ENCODE peak calls at places on chromosomes 7 and 10, in five cellular contexts. K is AG04450, L is chondrocyte, B is RWPE1, H is A549. Y is an unnamed sample.

GRCh38 chr7:154503962-154504550 is 451.9 kb downstream of the DPP6 start:
- DNase-seq in K (no peak), L (no peak), B (peak), H (peak), Y (no peak)

GRCh38 chr10:33381391-33381790 is 46.9 kb upstream of the NRP1 start:
- DNase-seq in K (no peak), L (no peak), B (no peak), H (no peak), Y (no peak)

GRCh38 chr10:129977794-129978193 is 13.7 kb upstream of the EBF3 start:
- DNase-seq in K (no peak), L (no peak), B (no peak), H (no peak), Y (no peak)

GRCh38 chr10:23516530-23516929 is 77.7 kb downstream of the OTUD1 start:
- DNase-seq in K (no peak), L (no peak), B (peak), H (no peak), Y (no peak)

GRCh38 chr7:40499718-40500117 is 364.9 kb downstream of the SUGCT start:
- DNase-seq in K (no peak), L (no peak), B (no peak), H (no peak), Y (no peak)

GRCh38 chr10:131453772-131454634 is 142.5 kb upstream of the TCERG1L start:
- DNase-seq in K (no peak), L (no peak), B (peak), H (no peak), Y (peak)

GRCh38 chr7:17523813-17524741 is 225.6 kb downstream of the AHR start:
- DNase-seq in K (no peak), L (no peak), B (peak), H (no peak), Y (no peak)

GRCh38 chr7:18960735-18961134 is 156.7 kb downstream of the TWIST1 start:
- DNase-seq in K (peak), L (no peak), B (no peak), H (no peak), Y (no peak)

GRCh38 chr7:74193054-74193453 is 16.8 kb upstream of the LAT2 start:
- DNase-seq in K (no peak), L (no peak), B (no peak), H (no peak), Y (no peak)

GRCh38 chr7:106110885-106111670 is 1.0 kb downstream of the SYPL1 start:
- DNase-seq in K (no peak), L (no peak), B (peak), H (no peak), Y (no peak)

GRCh38 chr10:123761666-123762230 is 95.6 kb downstream of the GPR26 start:
- DNase-seq in K (no peak), L (no peak), B (no peak), H (no peak), Y (no peak)

DNA sequence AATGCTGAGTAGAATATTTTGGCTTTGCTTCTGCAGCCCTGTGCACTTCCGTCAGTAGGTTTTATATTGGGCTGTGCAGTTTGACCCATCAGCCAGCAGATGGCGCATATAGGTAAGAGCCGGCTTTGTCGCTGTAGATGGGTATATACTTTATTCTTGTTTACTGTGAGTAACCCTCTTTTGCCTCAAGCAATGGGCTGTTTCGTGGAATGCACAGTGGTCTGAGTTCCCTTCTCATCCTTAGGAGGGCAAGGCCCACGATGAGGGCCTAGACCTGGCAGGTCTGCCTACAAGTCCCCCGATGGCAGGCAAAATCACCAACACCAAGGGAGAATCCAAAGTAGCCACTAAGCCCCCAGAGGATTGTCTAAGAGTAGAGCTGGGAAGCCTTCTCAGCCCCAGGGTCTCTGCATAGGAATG is 1002.9 kb upstream of the KCND2 start:
- DNase-seq in K (peak), L (peak), B (peak), H (peak), Y (no peak)
- TF ChIP-seq CTCF in K (peak), L (peak), B (peak), H (peak), Y (peak)

GRCh38 chr7:31052504-31052840 is 364 bp downstream of the ADCYAP1R1 start:
- DNase-seq in K (no peak), L (no peak), B (no peak), H (no peak), Y (no peak)
- TF ChIP-seq CTCF in K (no peak), L (no peak), B (no peak), H (no peak), Y (no peak)

DNA sequence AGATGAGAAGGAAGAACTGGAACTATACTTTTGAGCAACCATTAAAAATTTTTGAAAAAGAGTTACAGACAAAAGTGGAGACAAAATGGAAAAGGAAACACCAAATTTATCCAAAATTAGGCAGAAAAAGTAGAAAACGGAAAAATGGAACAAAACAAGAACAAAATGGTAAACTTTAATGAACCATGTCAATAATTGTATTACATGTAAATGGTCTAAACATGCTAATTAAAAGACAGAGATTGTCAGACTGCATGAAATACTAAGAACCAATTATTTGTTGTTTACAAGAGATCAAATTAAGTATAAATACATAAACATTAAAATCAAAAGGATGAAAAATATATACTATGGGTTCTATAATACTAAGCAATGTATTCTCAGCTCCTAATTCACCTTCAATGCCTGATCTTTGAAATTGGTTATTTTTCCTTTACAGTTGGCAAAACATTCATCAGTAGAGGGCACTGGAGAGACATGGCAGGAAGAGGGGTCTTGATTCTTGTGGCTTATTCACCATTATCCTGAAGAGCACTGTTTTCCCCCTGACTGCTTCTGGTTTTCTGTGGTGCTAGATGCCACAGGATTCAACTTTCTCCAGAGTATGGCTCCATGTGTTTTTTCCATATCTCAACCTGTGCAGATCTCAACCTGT is 124.9 kb downstream of the ELFN1 start:
- DNase-seq in K (no peak), L (no peak), B (no peak), H (no peak), Y (no peak)
- TF ChIP-seq CTCF in K (peak), L (peak), B (no peak), H (no peak), Y (no peak)

GRCh38 chr10:101617102-101617823 is 29.1 kb downstream of the DPCD start:
- DNase-seq in K (no peak), L (no peak), B (no peak), H (peak), Y (no peak)
- TF ChIP-seq CTCF in K (peak), L (peak), B (no peak), H (no peak), Y (no peak)

DNA sequence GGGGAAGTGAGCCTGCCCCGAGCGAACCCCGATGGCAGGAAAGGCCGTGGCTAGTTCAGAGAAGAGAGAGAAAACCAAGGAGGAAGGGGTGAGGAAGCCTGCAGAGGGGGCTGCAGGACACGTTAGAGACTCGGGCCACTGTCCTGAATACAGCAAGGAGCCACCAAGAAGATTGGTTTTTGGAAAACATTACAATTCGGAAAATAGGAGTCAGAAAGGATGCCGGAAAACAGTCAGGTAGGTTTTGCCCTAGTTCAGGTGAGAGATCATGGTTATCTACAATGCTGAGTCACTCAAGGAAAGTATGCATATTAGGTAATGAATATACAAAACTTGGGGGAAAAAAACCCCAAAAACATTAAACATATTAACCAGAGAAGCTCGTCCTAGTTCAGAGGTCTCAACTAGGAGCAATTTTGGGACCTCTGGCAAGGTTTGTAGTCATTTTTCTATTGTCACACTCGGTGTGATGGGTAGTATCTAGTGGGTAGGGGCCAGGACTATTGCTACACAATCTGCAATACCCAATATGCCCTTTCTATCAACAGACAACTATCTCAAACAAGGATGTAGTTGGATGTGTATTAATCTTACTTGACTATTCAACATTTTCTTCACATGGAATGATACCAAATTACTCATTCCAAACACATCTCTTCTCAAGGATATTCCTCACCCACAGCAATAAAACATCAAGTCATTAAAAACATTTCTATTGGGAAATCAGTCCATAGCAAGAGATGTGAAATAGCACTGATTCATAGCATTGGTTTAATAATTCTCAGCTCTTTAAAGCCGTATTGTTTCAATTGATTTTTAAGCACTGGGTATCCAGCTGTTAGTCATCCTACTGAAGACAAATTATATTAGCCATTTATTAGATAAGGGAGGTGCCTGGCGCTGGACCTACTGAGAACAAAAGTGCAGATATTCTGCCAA is 74.4 kb upstream of the RSU1 start:
- DNase-seq in K (peak), L (no peak), B (peak), H (no peak), Y (no peak)
- TF ChIP-seq CTCF in K (peak), L (peak), B (no peak), H (no peak), Y (no peak)

GRCh38 chr10:84593546-84593945 is 265.2 kb downstream of the CCSER2 start:
- DNase-seq in K (no peak), L (no peak), B (no peak), H (no peak), Y (no peak)

GRCh38 chr10:84600947-84601346 is 272.6 kb downstream of the CCSER2 start:
- DNase-seq in K (no peak), L (no peak), B (no peak), H (no peak), Y (peak)

GRCh38 chr10:84603971-84604370 is 275.6 kb downstream of the CCSER2 start:
- DNase-seq in K (no peak), L (no peak), B (no peak), H (no peak), Y (no peak)

GRCh38 chr10:84599254-84599653 is 270.9 kb downstream of the CCSER2 start:
- DNase-seq in K (no peak), L (no peak), B (no peak), H (no peak), Y (no peak)
- TF ChIP-seq CTCF in K (no peak), L (no peak), B (no peak), H (no peak), Y (no peak)

GRCh38 chr7:92691578-92691977 is 101.4 kb upstream of the FAM133B start:
- DNase-seq in K (peak), L (no peak), B (peak), H (peak), Y (no peak)
- TF ChIP-seq CTCF in K (peak), L (peak), B (peak), H (peak), Y (peak)

DNA sequence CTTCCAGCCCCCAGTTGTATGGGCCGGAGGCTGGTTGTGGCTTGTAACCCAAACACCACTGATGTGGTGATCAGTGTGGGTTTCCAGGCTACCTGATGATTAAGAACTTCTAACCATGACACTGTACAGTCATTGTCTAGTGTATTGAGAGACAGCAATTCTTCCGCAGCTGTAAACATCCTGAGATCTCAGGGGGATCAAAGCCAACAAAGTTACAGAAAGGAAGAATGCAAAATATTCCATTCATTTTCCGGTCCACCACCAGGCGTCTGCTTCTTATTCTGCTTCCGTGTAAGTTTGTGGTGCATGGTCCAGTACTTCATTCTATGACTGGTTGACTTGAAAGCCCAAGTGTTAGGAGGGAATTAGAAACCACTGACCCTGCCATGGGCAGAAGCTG is 10.3 kb upstream of the GLI3 start:
- DNase-seq in K (no peak), L (no peak), B (no peak), H (no peak), Y (no peak)
- TF ChIP-seq CTCF in K (peak), L (peak), B (no peak), H (no peak), Y (peak)

GRCh38 chr10:96222441-96222840 is 48.9 kb downstream of the BLNK start:
- DNase-seq in K (no peak), L (no peak), B (no peak), H (no peak), Y (no peak)
- TF ChIP-seq CTCF in K (no peak), L (no peak), B (no peak), H (no peak), Y (no peak)

Y was measured in mesothelial cell of epicardium.